ENCODE peak calls at places on chromosomes 12 and 14, in four cellular contexts. Z is hepatocyte, F is heart right ventricle, P is WERI-Rb-1. J is an unnamed sample. For H3K36me3, the result is how much of the 10 kb centered on the place peaks cover.

GRCh38 chr14:56129941-56130340 is 11.7 kb downstream of the PELI2 start:
- DNase-seq in F (peak), P (no peak), Z (no peak), J (no peak)

GRCh38 chr12:28710882-28711281 is 438.2 kb upstream of the FAR2 start:
- DNase-seq in F (no peak), P (no peak), Z (no peak), J (no peak)

GRCh38 chr12:9935026-9935425 is 2.9 kb upstream of the CLEC2A start:
- DNase-seq in F (no peak), Z (no peak), P (no peak), J (no peak)

GRCh38 chr12:4960030-4960429 is 50.3 kb downstream of the KCNA1 start:
- DNase-seq in F (peak), P (no peak), Z (no peak), J (peak)

GRCh38 chr14:36784541-36784940 is 122.9 kb downstream of the PAX9 start:
- DNase-seq in F (no peak), Z (no peak), P (no peak), J (no peak)

GRCh38 chr12:546265-546919 is 86.7 kb downstream of the B4GALNT3 start:
- DNase-seq in F (no peak), Z (no peak), P (no peak), J (no peak)

GRCh38 chr14:27096091-27096490 is 498.3 kb upstream of the NOVA1 start:
- DNase-seq in Z (no peak), F (no peak), P (no peak), J (no peak)

GRCh38 chr12:22254450-22254849 is 80.1 kb downstream of the ST8SIA1 start:
- DNase-seq in F (no peak), P (no peak), Z (no peak), J (no peak)

GRCh38 chr12:92088802-92089201 is 56.8 kb downstream of the BTG1 start:
- DNase-seq in Z (no peak), P (peak), F (peak), J (no peak)

GRCh38 chr12:4280351-4281163 is 7.0 kb downstream of the CCND2 start:
- DNase-seq in P (no peak), Z (peak), F (peak), J (peak)

GRCh38 chr12:104230304-104230703 is 14.7 kb downstream of the TXNRD1 start:
- DNase-seq in F (no peak), Z (no peak), P (no peak), J (no peak)

DNA sequence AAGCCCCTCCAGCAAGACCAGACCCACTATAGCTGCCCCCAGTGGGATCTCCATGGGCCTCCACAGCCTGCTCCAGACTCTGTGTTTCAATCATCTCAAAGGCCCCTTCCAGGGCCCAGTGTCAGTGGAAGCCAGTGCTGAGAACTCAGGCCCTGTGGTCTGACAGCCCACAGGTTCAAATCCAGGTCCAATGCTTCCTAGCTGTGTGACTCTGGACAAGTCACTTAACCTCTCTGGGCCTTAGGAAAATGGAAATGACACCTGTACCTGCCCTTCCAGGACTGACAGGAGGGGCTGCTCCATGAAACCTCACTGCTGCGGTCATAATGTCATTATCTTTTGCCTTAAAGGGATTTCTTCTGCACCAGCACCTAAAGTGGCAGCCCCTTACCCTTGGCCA is 101.9 kb downstream of the NCOR2 start:
- DNase-seq in F (no peak), P (no peak), Z (no peak), J (no peak)
- H3K36me3 ChIP-seq in F (half or more), P (half or more), Z (under half), J (under half)

GRCh38 chr14:22838631-22839041 is 2.3 kb downstream of the MMP14 start:
- DNase-seq in Z (peak), F (peak), P (no peak), J (no peak)

GRCh38 chr14:22837059-22837749 is 819 bp downstream of the MMP14 start:
- DNase-seq in F (peak), P (no peak), Z (peak), J (peak)

GRCh38 chr14:22837750-22838538 is 1.6 kb downstream of the MMP14 start:
- DNase-seq in Z (peak), P (no peak), F (peak), J (peak)

GRCh38 chr14:22835505-22835904 is 880 bp upstream of the MMP14 start:
- DNase-seq in P (no peak), Z (no peak), F (no peak), J (no peak)

GRCh38 chr14:22836301-22837058 is at the start of gene MMP14:
- DNase-seq in P (no peak), Z (peak), F (peak), J (peak)
- TF ChIP-seq CTCF in P (no peak), Z (peak), F (peak), J (peak)

GRCh38 chr12:56257491-56258067 is 605 bp downstream of the ANKRD52 start:
- DNase-seq in F (no peak), Z (peak), P (peak), J (peak)

GRCh38 chr12:56255671-56256070 is 2.5 kb downstream of the ANKRD52 start:
- DNase-seq in Z (no peak), F (no peak), P (no peak), J (peak)

GRCh38 chr12:56256326-56256960 is 1.7 kb downstream of the ANKRD52 start:
- DNase-seq in Z (no peak), P (no peak), F (no peak), J (peak)

GRCh38 chr12:56258068-56258819 is at the start of gene ANKRD52:
- DNase-seq in P (peak), F (peak), Z (peak), J (peak)

GRCh38 chr12:56257071-56257470 is 1.1 kb downstream of the ANKRD52 start:
- DNase-seq in F (no peak), Z (no peak), P (no peak), J (no peak)
- H3K36me3 ChIP-seq in F (under half), Z (under half), P (under half), J (under half)

GRCh38 chr12:11580125-11580751 is 69.2 kb upstream of the ETV6 start:
- DNase-seq in Z (no peak), F (no peak), P (no peak), J (no peak)
- TF ChIP-seq CTCF in Z (no peak), F (no peak), P (no peak), J (peak)

GRCh38 chr14:104771918-104772706 is 19.2 kb downstream of the SIVA1 start:
- DNase-seq in Z (no peak), F (no peak), P (no peak), J (no peak)
- H3K36me3 ChIP-seq in Z (under half), F (half or more), P (half or more), J (half or more)